ENCODE peak calls at places on chromosomes 4 and X, in seven cellular contexts. U is lower leg skin, N is stomach, D is colonic mucosa, F is PC-9, T is epithelial cell of esophagus, O is tibial artery. Y is an unnamed sample.
A peak's percentile ranks its signal among the peaks of the same experiment; 100 is the strongest.

GRCh38 chrX:96564595-96564994 is 120.0 kb upstream of the DIAPH2 start:
- DNase-seq in U (no peak), N (no peak), D (no peak), F (peak; percentile 62), T (no peak), O (peak; percentile 19), Y (no peak)

GRCh38 chr4:157246959-157247358 is 26.4 kb downstream of the GRIA2 start:
- DNase-seq in U (no peak), N (no peak), D (no peak), F (no peak), T (no peak), O (peak; percentile 50), Y (no peak)

GRCh38 chrX:27674491-27674890 is 84.3 kb downstream of the DCAF8L2 start:
- DNase-seq in U (no peak), N (no peak), D (no peak), F (no peak), T (peak; percentile 40), O (no peak), Y (no peak)

GRCh38 chrX:106730385-106730784 is 3.9 kb downstream of the RNF128 start:
- DNase-seq in U (no peak), N (no peak), D (no peak), F (no peak), T (no peak), O (no peak), Y (no peak)

GRCh38 chr4:25608644-25609043 is 47.0 kb upstream of the SLC34A2 start:
- DNase-seq in U (no peak), N (no peak), D (no peak), F (no peak), T (no peak), O (no peak), Y (no peak)

GRCh38 chrX:48021026-48021900 is 14.5 kb downstream of the SPACA5 start:
- DNase-seq in U (peak; percentile 90), N (peak; percentile 70), D (peak; percentile 80), F (peak; percentile 43), T (peak; percentile 77), O (peak; percentile 56), Y (peak; percentile 53)

GRCh38 chr4:21387683-21388082 is 560.9 kb downstream of the KCNIP4 start:
- DNase-seq in U (no peak), N (no peak), D (peak; percentile 19), F (no peak), T (peak; percentile 4), O (no peak), Y (no peak)

GRCh38 chr4:78622253-78622979 is 70.8 kb downstream of the ANXA3 start:
- DNase-seq in U (no peak), N (no peak), D (no peak), F (peak; percentile 51), T (peak; percentile 43), O (no peak), Y (no peak)

GRCh38 chrX:124211312-124211942 is 121.0 kb upstream of the TEX13D start:
- DNase-seq in U (no peak), N (no peak), D (no peak), F (no peak), T (peak; percentile 44), O (no peak), Y (no peak)

GRCh38 chr4:157204634-157205244 is 15.8 kb upstream of the GRIA2 start:
- DNase-seq in U (peak; percentile 60), N (no peak), D (no peak), F (no peak), T (peak; percentile 14), O (no peak), Y (no peak)

GRCh38 chrX:53356186-53356585 is 66.3 kb downstream of the SMC1A start:
- DNase-seq in U (no peak), N (no peak), D (no peak), F (no peak), T (peak; percentile 13), O (no peak), Y (no peak)

GRCh38 chr4:52957791-52958190 is 95.7 kb downstream of the RASL11B start:
- DNase-seq in U (no peak), N (no peak), D (no peak), F (no peak), T (no peak), O (no peak), Y (no peak)

GRCh38 chrX:45266456-45266855 is 65.8 kb upstream of the DIPK2B start:
- DNase-seq in U (no peak), N (no peak), D (no peak), F (no peak), T (peak; percentile 1), O (no peak), Y (no peak)

GRCh38 chr4:2237267-2237666 is 4.7 kb downstream of the HAUS3 start:
- DNase-seq in U (no peak), N (no peak), D (no peak), F (no peak), T (no peak), O (no peak), Y (no peak)

GRCh38 chr4:118034061-118034785 is at the start of gene NDST3:
- DNase-seq in U (no peak), N (peak; percentile 78), D (peak; percentile 26), F (peak; percentile 58), T (peak; percentile 77), O (peak; percentile 26), Y (peak; percentile 2)
- H3K4me3 ChIP-seq in U (no peak within 1 kb of the TSS), N (peak within 1 kb of the TSS; percentile 65), D (peak within 1 kb of the TSS; percentile 42), F (peak within 1 kb of the TSS; percentile 57), T (peak within 1 kb of the TSS; percentile 29), O (peak within 1 kb of the TSS; percentile 49), Y (peak within 1 kb of the TSS; percentile 55)

GRCh38 chrX:63581390-63581789 is 203.6 kb downstream of the ARHGEF9 start:
- DNase-seq in U (no peak), N (no peak), D (no peak), F (no peak), T (peak; percentile 9), O (no peak), Y (no peak)
- H3K4me3 ChIP-seq in U (no peak overlapping the region), N (no peak overlapping the region), D (no peak overlapping the region), F (no peak overlapping the region), T (no peak overlapping the region), O (no peak overlapping the region), Y (no peak overlapping the region)

GRCh38 chr4:147620315-147620714 is 3.1 kb downstream of the TMEM184C start:
- DNase-seq in U (no peak), N (no peak), D (no peak), F (no peak), T (no peak), O (no peak), Y (no peak)
- H3K4me3 ChIP-seq in U (no peak overlapping the region), N (no peak overlapping the region), D (no peak overlapping the region), F (no peak overlapping the region), T (no peak overlapping the region), O (no peak overlapping the region), Y (no peak overlapping the region)

DNA sequence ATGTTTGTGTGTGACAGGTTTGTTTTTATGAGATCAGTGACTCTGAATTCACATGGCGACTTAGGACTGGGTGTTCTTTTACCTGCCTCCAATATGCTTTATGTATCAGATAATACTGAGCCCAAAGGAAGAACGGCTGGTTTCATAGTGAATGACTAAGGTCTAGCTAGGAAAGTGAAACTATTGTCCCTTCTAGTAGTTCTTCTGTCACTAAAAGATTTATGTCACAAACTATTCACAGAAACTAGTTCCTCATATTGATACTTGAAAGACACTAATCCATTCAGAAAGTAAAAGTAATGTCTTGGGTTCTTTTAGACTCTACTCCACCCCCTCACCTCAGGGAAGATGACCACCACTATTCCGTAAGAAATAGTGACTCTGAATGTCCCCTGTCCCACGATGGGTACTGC is 81.7 kb downstream of the EGF start:
- DNase-seq in U (no peak), N (no peak), D (no peak), F (no peak), T (no peak), O (no peak), Y (no peak)
- H3K4me3 ChIP-seq in U (no peak overlapping the region), N (no peak overlapping the region), D (no peak overlapping the region), F (no peak overlapping the region), T (no peak overlapping the region), O (no peak overlapping the region), Y (no peak overlapping the region)

GRCh38 chr4:15374697-15375096 is 53.1 kb upstream of the C1QTNF7 start:
- DNase-seq in U (no peak), N (no peak), D (no peak), F (no peak), T (no peak), O (no peak), Y (no peak)
- H3K4me3 ChIP-seq in U (no peak overlapping the region), N (peak overlapping the region; percentile 18), D (no peak overlapping the region), F (no peak overlapping the region), T (no peak overlapping the region), O (peak overlapping the region; percentile 18), Y (peak overlapping the region; percentile 4)